ENCODE peak calls at places on chromosomes 1 and 21, in nine cellular contexts. A is stimulated activated CD4-positive, alpha-beta T cell treated with anti-CD3 and anti-CD28 coated beads, Interleukin-12 subunit alpha, Interleukin-12 subunit beta, amount 100 ng/mL, for 48 hours; F is T-helper 1 cell; Y is hepatocyte; P is lower leg skin; W is A172; J is kidney tubule cell; C is IMR-90; B is GM13976. G is an unnamed sample.

GRCh38 chr1:196734460-196734859 is 40.2 kb upstream of the CFHR3 start:
- DNase-seq in C (no peak), J (no peak), P (no peak), A (no peak), Y (no peak), W (no peak), F (no peak), B (no peak), G (no peak)

GRCh38 chr1:242209063-242209462 is 210.2 kb upstream of the MAP1LC3C start:
- DNase-seq in A (no peak), B (no peak), W (no peak), J (no peak), P (no peak), F (no peak), C (no peak), Y (no peak), G (no peak)

GRCh38 chr21:29643289-29643688 is 296.5 kb downstream of the GRIK1 start:
- DNase-seq in B (no peak), J (no peak), C (no peak), P (no peak), A (no peak), W (no peak), F (no peak), Y (no peak), G (no peak)

GRCh38 chr1:107622975-107623374 is 342.0 kb downstream of the VAV3 start:
- DNase-seq in P (no peak), A (no peak), B (no peak), W (no peak), Y (no peak), F (no peak), C (peak), J (peak), G (peak)

GRCh38 chr1:150151291-150152181 is 1.8 kb downstream of the PLEKHO1 start:
- DNase-seq in B (peak), W (no peak), A (peak), F (peak), P (peak), J (no peak), Y (no peak), C (no peak), G (peak)

GRCh38 chr1:175673236-175674150 is 69.9 kb downstream of the TNR start:
- DNase-seq in F (no peak), A (no peak), C (no peak), J (peak), Y (no peak), P (peak), B (peak), W (no peak), G (no peak)

GRCh38 chr1:156860639-156861423 is at the start of gene NTRK1:
- DNase-seq in P (no peak), F (peak), A (no peak), W (no peak), J (no peak), Y (peak), C (no peak), B (peak), G (peak)

GRCh38 chr1:143735764-143736461 is 235.9 kb downstream of the FAM72C start:
- DNase-seq in W (peak), C (no peak), B (no peak), Y (no peak), A (peak), F (no peak), J (peak), P (no peak), G (peak)

GRCh38 chr1:92754000-92754787 is 30.7 kb downstream of the EVI5 start:
- DNase-seq in Y (no peak), P (no peak), C (peak), A (no peak), F (no peak), W (peak), B (no peak), J (peak), G (peak)

GRCh38 chr1:154666051-154666793 is 58.2 kb upstream of the ADAR start:
- DNase-seq in W (no peak), B (no peak), C (no peak), F (no peak), Y (no peak), A (no peak), P (no peak), J (no peak), G (no peak)

GRCh38 chr21:39472786-39473185 is 21.0 kb downstream of the SH3BGR start:
- DNase-seq in C (no peak), A (no peak), P (no peak), F (no peak), Y (no peak), J (no peak), W (no peak), B (no peak), G (no peak)

GRCh38 chr1:213111502-213111901 is 60.5 kb downstream of the RPS6KC1 start:
- DNase-seq in Y (no peak), P (no peak), J (no peak), F (no peak), W (no peak), A (no peak), B (no peak), C (no peak), G (no peak)

GRCh38 chr21:35044770-35045538 is 4.1 kb downstream of the RUNX1 start:
- DNase-seq in F (no peak), J (no peak), P (no peak), A (no peak), W (no peak), B (no peak), Y (no peak), C (no peak), G (no peak)

GRCh38 chr1:41580520-41581172 is 96.2 kb upstream of the EDN2 start:
- DNase-seq in C (no peak), B (no peak), P (peak), W (no peak), J (no peak), F (no peak), A (no peak), Y (no peak), G (no peak)

GRCh38 chr1:224541072-224541790 is 74.9 kb upstream of the CNIH3 start:
- DNase-seq in B (no peak), C (no peak), F (no peak), J (no peak), W (no peak), Y (no peak), P (no peak), A (no peak), G (no peak)

GRCh38 chr1:17984510-17985085 is 123.0 kb upstream of the IGSF21 start:
- DNase-seq in W (peak), Y (peak), B (peak), J (peak), F (no peak), A (peak), C (no peak), P (no peak), G (no peak)

GRCh38 chr1:119816407-119816806 is 5.1 kb upstream of the REG4 start:
- DNase-seq in J (peak), W (peak), C (peak), Y (peak), A (no peak), P (no peak), B (no peak), F (no peak), G (no peak)

GRCh38 chr1:32338637-32339145 is 2.7 kb upstream of the MARCKSL1 start:
- DNase-seq in P (no peak), W (no peak), F (no peak), Y (no peak), J (no peak), C (no peak), B (no peak), A (no peak), G (no peak)

GRCh38 chr1:203818399-203818798 is 23.0 kb downstream of the ZBED6 start:
- DNase-seq in W (no peak), Y (no peak), P (no peak), F (no peak), A (no peak), B (no peak), C (no peak), J (no peak), G (no peak)

G was measured in adipocyte.